ENCODE peak calls at places on chromosomes 3 and 15, in ten cellular contexts. One of them, this sample, is unnamed.

GRCh38 chr3:189507856-189508255 is 123.3 kb upstream of the TP63 start:
- DNase-seq in neural progenitor cell: no peak
- DNase-seq in CD8-positive, alpha-beta T cell: no peak
- DNase-seq in cardiac fibroblast: no peak
- DNase-seq in esophagus muscularis mucosa: no peak
- DNase-seq in esophagus squamous epithelium: no peak
- DNase-seq in astrocyte: no peak
- DNase-seq in Panc1: no peak
- DNase-seq in WERI-Rb-1: no peak
- DNase-seq in coronary artery: no peak
- DNase-seq in this sample: no peak

GRCh38 chr15:67794832-67795574 is 30.3 kb upstream of the SKOR1 start:
- DNase-seq in astrocyte: no peak
- DNase-seq in esophagus squamous epithelium: no peak
- DNase-seq in cardiac fibroblast: no peak
- DNase-seq in CD8-positive, alpha-beta T cell: no peak
- DNase-seq in coronary artery: no peak
- DNase-seq in esophagus muscularis mucosa: no peak
- DNase-seq in WERI-Rb-1: no peak
- DNase-seq in neural progenitor cell: no peak
- DNase-seq in Panc1: no peak
- DNase-seq in this sample: no peak

GRCh38 chr15:92091155-92091734 is 237.7 kb downstream of the SLCO3A1 start:
- DNase-seq in WERI-Rb-1: peak
- DNase-seq in cardiac fibroblast: peak
- DNase-seq in esophagus squamous epithelium: no peak
- DNase-seq in astrocyte: no peak
- DNase-seq in coronary artery: no peak
- DNase-seq in Panc1: no peak
- DNase-seq in esophagus muscularis mucosa: no peak
- DNase-seq in neural progenitor cell: peak
- DNase-seq in CD8-positive, alpha-beta T cell: no peak
- DNase-seq in this sample: no peak

GRCh38 chr3:126826693-126827092 is 122.7 kb downstream of the CHCHD6 start:
- DNase-seq in CD8-positive, alpha-beta T cell: no peak
- DNase-seq in coronary artery: no peak
- DNase-seq in WERI-Rb-1: no peak
- DNase-seq in cardiac fibroblast: no peak
- DNase-seq in Panc1: no peak
- DNase-seq in neural progenitor cell: no peak
- DNase-seq in esophagus muscularis mucosa: peak
- DNase-seq in astrocyte: no peak
- DNase-seq in esophagus squamous epithelium: no peak
- DNase-seq in this sample: no peak

GRCh38 chr3:151276038-151277027 is 2.0 kb downstream of the P2RY14 start:
- DNase-seq in WERI-Rb-1: no peak
- DNase-seq in astrocyte: no peak
- DNase-seq in CD8-positive, alpha-beta T cell: peak
- DNase-seq in neural progenitor cell: no peak
- DNase-seq in cardiac fibroblast: no peak
- DNase-seq in coronary artery: no peak
- DNase-seq in esophagus muscularis mucosa: no peak
- DNase-seq in Panc1: no peak
- DNase-seq in esophagus squamous epithelium: no peak
- DNase-seq in this sample: no peak

GRCh38 chr3:7205535-7206331 is 344.8 kb downstream of the GRM7 start:
- DNase-seq in neural progenitor cell: no peak
- DNase-seq in esophagus muscularis mucosa: no peak
- DNase-seq in coronary artery: no peak
- DNase-seq in CD8-positive, alpha-beta T cell: no peak
- DNase-seq in esophagus squamous epithelium: no peak
- DNase-seq in WERI-Rb-1: no peak
- DNase-seq in Panc1: no peak
- DNase-seq in cardiac fibroblast: no peak
- DNase-seq in astrocyte: peak
- DNase-seq in this sample: no peak

GRCh38 chr3:194727435-194728128 is 41.9 kb downstream of the FAM43A start:
- DNase-seq in astrocyte: no peak
- DNase-seq in CD8-positive, alpha-beta T cell: no peak
- DNase-seq in esophagus muscularis mucosa: no peak
- DNase-seq in esophagus squamous epithelium: no peak
- DNase-seq in WERI-Rb-1: no peak
- DNase-seq in cardiac fibroblast: peak
- DNase-seq in neural progenitor cell: no peak
- DNase-seq in Panc1: no peak
- DNase-seq in coronary artery: no peak
- DNase-seq in this sample: no peak

GRCh38 chr3:159919873-159920272 is 68.8 kb upstream of the IL12A start:
- DNase-seq in Panc1: no peak
- DNase-seq in cardiac fibroblast: peak
- DNase-seq in esophagus squamous epithelium: no peak
- DNase-seq in CD8-positive, alpha-beta T cell: no peak
- DNase-seq in astrocyte: peak
- DNase-seq in coronary artery: no peak
- DNase-seq in esophagus muscularis mucosa: no peak
- DNase-seq in neural progenitor cell: no peak
- DNase-seq in WERI-Rb-1: no peak
- DNase-seq in this sample: no peak

GRCh38 chr3:171980578-171981270 is 58.7 kb upstream of the FNDC3B start:
- DNase-seq in CD8-positive, alpha-beta T cell: no peak
- DNase-seq in neural progenitor cell: no peak
- DNase-seq in esophagus muscularis mucosa: no peak
- DNase-seq in Panc1: no peak
- DNase-seq in astrocyte: peak
- DNase-seq in cardiac fibroblast: peak
- DNase-seq in esophagus squamous epithelium: no peak
- DNase-seq in coronary artery: no peak
- DNase-seq in WERI-Rb-1: no peak
- DNase-seq in this sample: no peak

GRCh38 chr3:16118396-16118795 is 56.1 kb upstream of the GALNT15 start:
- DNase-seq in coronary artery: no peak
- DNase-seq in neural progenitor cell: no peak
- DNase-seq in esophagus muscularis mucosa: no peak
- DNase-seq in cardiac fibroblast: no peak
- DNase-seq in esophagus squamous epithelium: no peak
- DNase-seq in WERI-Rb-1: peak
- DNase-seq in astrocyte: no peak
- DNase-seq in Panc1: no peak
- DNase-seq in CD8-positive, alpha-beta T cell: no peak
- DNase-seq in this sample: no peak

GRCh38 chr3:51675201-51675611 is 4.2 kb downstream of the TEX264 start:
- DNase-seq in esophagus muscularis mucosa: no peak
- DNase-seq in astrocyte: peak
- DNase-seq in CD8-positive, alpha-beta T cell: no peak
- DNase-seq in neural progenitor cell: no peak
- DNase-seq in WERI-Rb-1: no peak
- DNase-seq in cardiac fibroblast: peak
- DNase-seq in coronary artery: no peak
- DNase-seq in esophagus squamous epithelium: no peak
- DNase-seq in Panc1: no peak
- DNase-seq in this sample: peak

GRCh38 chr3:41974223-41974622 is 12.3 kb upstream of the ULK4 start:
- DNase-seq in cardiac fibroblast: peak
- DNase-seq in neural progenitor cell: no peak
- DNase-seq in coronary artery: no peak
- DNase-seq in Panc1: no peak
- DNase-seq in WERI-Rb-1: no peak
- DNase-seq in esophagus squamous epithelium: no peak
- DNase-seq in astrocyte: no peak
- DNase-seq in esophagus muscularis mucosa: no peak
- DNase-seq in CD8-positive, alpha-beta T cell: no peak
- DNase-seq in this sample: no peak

GRCh38 chr15:80527961-80528360 is 123.8 kb downstream of the ARNT2 start:
- DNase-seq in CD8-positive, alpha-beta T cell: no peak
- DNase-seq in astrocyte: no peak
- DNase-seq in Panc1: no peak
- DNase-seq in esophagus muscularis mucosa: peak
- DNase-seq in esophagus squamous epithelium: no peak
- DNase-seq in cardiac fibroblast: no peak
- DNase-seq in neural progenitor cell: no peak
- DNase-seq in WERI-Rb-1: no peak
- DNase-seq in coronary artery: no peak
- DNase-seq in this sample: no peak

DNA sequence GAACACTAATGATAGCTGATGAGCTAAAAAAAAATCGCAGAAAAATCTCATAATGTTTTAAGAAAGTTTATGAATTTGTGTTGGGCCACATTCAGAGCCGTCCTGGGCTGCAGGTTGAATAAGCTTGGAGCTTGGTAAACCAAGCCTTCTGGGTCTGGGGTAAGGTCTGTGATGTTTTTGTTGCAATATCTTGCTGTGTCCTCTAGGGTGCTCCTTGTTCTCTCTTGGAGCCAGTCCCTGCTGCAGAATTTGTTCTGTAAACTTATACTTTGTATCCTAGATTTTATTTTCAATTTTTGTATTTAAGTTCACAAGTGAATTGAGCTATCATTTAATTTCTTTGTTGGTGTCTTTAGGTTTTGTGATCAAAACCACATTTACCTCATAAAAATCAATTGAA is 143.7 kb downstream of the NR1D2 start:
- DNase-seq in coronary artery: no peak
- DNase-seq in neural progenitor cell: no peak
- DNase-seq in esophagus muscularis mucosa: no peak
- DNase-seq in cardiac fibroblast: peak
- DNase-seq in Panc1: no peak
- DNase-seq in astrocyte: no peak
- DNase-seq in CD8-positive, alpha-beta T cell: no peak
- DNase-seq in WERI-Rb-1: peak
- DNase-seq in esophagus squamous epithelium: no peak
- DNase-seq in this sample: no peak
- TF ChIP-seq CTCF in coronary artery: no peak
- TF ChIP-seq CTCF in neural progenitor cell: peak
- TF ChIP-seq CTCF in esophagus muscularis mucosa: peak
- TF ChIP-seq CTCF in cardiac fibroblast: peak
- TF ChIP-seq CTCF in Panc1: peak
- TF ChIP-seq CTCF in astrocyte: peak
- TF ChIP-seq CTCF in CD8-positive, alpha-beta T cell: no peak
- TF ChIP-seq CTCF in WERI-Rb-1: peak
- TF ChIP-seq CTCF in esophagus squamous epithelium: peak
- TF ChIP-seq CTCF in this sample: peak

GRCh38 chr15:49430046-49430445 is 7.0 kb downstream of the FGF7 start:
- DNase-seq in Panc1: no peak
- DNase-seq in cardiac fibroblast: no peak
- DNase-seq in WERI-Rb-1: no peak
- DNase-seq in neural progenitor cell: no peak
- DNase-seq in coronary artery: no peak
- DNase-seq in esophagus muscularis mucosa: no peak
- DNase-seq in esophagus squamous epithelium: no peak
- DNase-seq in CD8-positive, alpha-beta T cell: no peak
- DNase-seq in astrocyte: no peak
- DNase-seq in this sample: no peak
- H3K4me3 ChIP-seq in Panc1: no peak
- H3K4me3 ChIP-seq in cardiac fibroblast: no peak
- H3K4me3 ChIP-seq in WERI-Rb-1: no peak
- H3K4me3 ChIP-seq in neural progenitor cell: no peak
- H3K4me3 ChIP-seq in coronary artery: no peak
- H3K4me3 ChIP-seq in esophagus muscularis mucosa: peak
- H3K4me3 ChIP-seq in esophagus squamous epithelium: no peak
- H3K4me3 ChIP-seq in CD8-positive, alpha-beta T cell: no peak
- H3K4me3 ChIP-seq in astrocyte: no peak
- H3K4me3 ChIP-seq in this sample: no peak

GRCh38 chr3:187044206-187044605 is 95.1 kb downstream of the RPL39L start:
- DNase-seq in neural progenitor cell: no peak
- DNase-seq in Panc1: no peak
- DNase-seq in WERI-Rb-1: no peak
- DNase-seq in cardiac fibroblast: peak
- DNase-seq in coronary artery: no peak
- DNase-seq in esophagus squamous epithelium: no peak
- DNase-seq in CD8-positive, alpha-beta T cell: no peak
- DNase-seq in esophagus muscularis mucosa: no peak
- DNase-seq in astrocyte: no peak
- DNase-seq in this sample: no peak

GRCh38 chr3:187042874-187043458 is 96.3 kb downstream of the RPL39L start:
- DNase-seq in Panc1: no peak
- DNase-seq in WERI-Rb-1: no peak
- DNase-seq in CD8-positive, alpha-beta T cell: no peak
- DNase-seq in esophagus muscularis mucosa: no peak
- DNase-seq in astrocyte: no peak
- DNase-seq in coronary artery: no peak
- DNase-seq in neural progenitor cell: no peak
- DNase-seq in cardiac fibroblast: no peak
- DNase-seq in esophagus squamous epithelium: no peak
- DNase-seq in this sample: no peak

GRCh38 chr3:187046033-187046432 is 93.3 kb downstream of the RPL39L start:
- DNase-seq in WERI-Rb-1: no peak
- DNase-seq in Panc1: no peak
- DNase-seq in esophagus squamous epithelium: no peak
- DNase-seq in coronary artery: no peak
- DNase-seq in esophagus muscularis mucosa: no peak
- DNase-seq in astrocyte: no peak
- DNase-seq in cardiac fibroblast: no peak
- DNase-seq in neural progenitor cell: no peak
- DNase-seq in CD8-positive, alpha-beta T cell: no peak
- DNase-seq in this sample: no peak

GRCh38 chr3:187042062-187042745 is 97.1 kb downstream of the RPL39L start:
- DNase-seq in CD8-positive, alpha-beta T cell: no peak
- DNase-seq in cardiac fibroblast: no peak
- DNase-seq in astrocyte: no peak
- DNase-seq in Panc1: no peak
- DNase-seq in esophagus muscularis mucosa: no peak
- DNase-seq in neural progenitor cell: no peak
- DNase-seq in esophagus squamous epithelium: no peak
- DNase-seq in WERI-Rb-1: no peak
- DNase-seq in coronary artery: no peak
- DNase-seq in this sample: no peak

DNA sequence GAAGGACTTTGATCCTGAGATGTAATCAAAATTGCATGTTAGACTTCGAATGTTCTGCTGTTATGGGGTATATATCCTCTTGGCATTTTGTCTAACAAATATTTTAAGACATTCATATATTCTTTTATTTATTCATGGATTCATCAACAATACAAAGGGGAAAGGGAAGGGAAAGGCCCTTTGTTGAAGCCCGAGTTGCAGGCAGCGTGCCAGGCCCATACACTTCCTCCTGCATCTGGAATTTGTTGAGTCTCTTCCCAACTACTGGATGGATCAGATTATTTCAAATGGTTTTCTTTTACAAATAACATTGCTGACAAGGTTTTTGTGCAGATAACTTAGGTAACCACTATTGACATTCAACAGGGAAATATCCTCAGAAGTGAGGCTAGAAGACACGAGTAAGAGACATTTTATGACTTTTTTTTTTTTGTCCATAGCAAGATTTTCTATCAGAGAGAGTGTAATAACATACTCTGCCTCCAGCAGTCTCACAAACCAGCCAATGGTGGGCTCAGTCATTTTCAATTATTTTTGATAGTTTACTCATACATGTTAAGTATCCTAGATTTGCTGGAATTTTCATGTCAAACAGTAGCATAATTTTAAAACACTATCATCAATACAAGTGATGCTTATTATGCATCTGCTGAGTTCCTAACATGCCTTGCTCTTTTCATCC is 94.3 kb downstream of the RPL39L start:
- DNase-seq in CD8-positive, alpha-beta T cell: no peak
- DNase-seq in esophagus squamous epithelium: no peak
- DNase-seq in Panc1: no peak
- DNase-seq in esophagus muscularis mucosa: no peak
- DNase-seq in neural progenitor cell: no peak
- DNase-seq in astrocyte: no peak
- DNase-seq in cardiac fibroblast: peak
- DNase-seq in coronary artery: no peak
- DNase-seq in WERI-Rb-1: no peak
- DNase-seq in this sample: no peak
- TF ChIP-seq CTCF in CD8-positive, alpha-beta T cell: no peak
- TF ChIP-seq CTCF in esophagus squamous epithelium: no peak
- TF ChIP-seq CTCF in Panc1: no peak
- TF ChIP-seq CTCF in esophagus muscularis mucosa: no peak
- TF ChIP-seq CTCF in neural progenitor cell: no peak
- TF ChIP-seq CTCF in astrocyte: no peak
- TF ChIP-seq CTCF in cardiac fibroblast: no peak
- TF ChIP-seq CTCF in coronary artery: no peak
- TF ChIP-seq CTCF in WERI-Rb-1: no peak
- TF ChIP-seq CTCF in this sample: no peak

GRCh38 chr15:101121511-101122090 is 130.2 kb downstream of the CHSY1 start:
- DNase-seq in neural progenitor cell: peak
- DNase-seq in esophagus muscularis mucosa: peak
- DNase-seq in cardiac fibroblast: peak
- DNase-seq in CD8-positive, alpha-beta T cell: peak
- DNase-seq in Panc1: no peak
- DNase-seq in coronary artery: peak
- DNase-seq in esophagus squamous epithelium: no peak
- DNase-seq in astrocyte: peak
- DNase-seq in WERI-Rb-1: peak
- DNase-seq in this sample: no peak
- H3K4me3 ChIP-seq in neural progenitor cell: no peak
- H3K4me3 ChIP-seq in esophagus muscularis mucosa: peak
- H3K4me3 ChIP-seq in cardiac fibroblast: peak
- H3K4me3 ChIP-seq in CD8-positive, alpha-beta T cell: peak
- H3K4me3 ChIP-seq in Panc1: peak
- H3K4me3 ChIP-seq in coronary artery: peak
- H3K4me3 ChIP-seq in esophagus squamous epithelium: peak
- H3K4me3 ChIP-seq in astrocyte: peak
- H3K4me3 ChIP-seq in WERI-Rb-1: peak
- H3K4me3 ChIP-seq in this sample: no peak

This sample was measured in retinal pigment epithelial cell.